ENCODE peak calls at places on chromosomes 5 and 9, in six cellular contexts. N is brain microvascular endothelial cell, A is GM12865, E is GM06990, O is mucosa of descending colon, R is HL-60. U is an unnamed sample.

GRCh38 chr5:32709789-32710334 is 1.3 kb upstream of the NPR3 start:
- DNase-seq in R (peak), A (peak), E (peak), N (peak), O (peak), U (peak)

GRCh38 chr5:53397845-53398244 is 82.6 kb upstream of the FST start:
- DNase-seq in A (no peak), R (no peak), N (peak), O (peak), E (no peak), U (no peak)

GRCh38 chr5:123035320-123035949 is 1.1 kb downstream of the PPIC start:
- DNase-seq in R (no peak), E (peak), A (peak), O (peak), N (peak), U (peak)

GRCh38 chr5:88419931-88420330 is 151.3 kb upstream of the TMEM161B start:
- DNase-seq in O (no peak), N (no peak), R (no peak), A (no peak), E (no peak), U (no peak)

GRCh38 chr9:631596-631995 is 209.9 kb upstream of the DMRT1 start:
- DNase-seq in A (no peak), E (no peak), O (no peak), R (no peak), N (no peak), U (no peak)

GRCh38 chr9:79213417-79214125 is 358.2 kb upstream of the TLE4 start:
- DNase-seq in E (no peak), A (no peak), R (no peak), O (no peak), N (peak), U (no peak)

GRCh38 chr9:99905833-99906402 is 536 bp upstream of the STX17 start:
- DNase-seq in R (no peak), O (peak), N (no peak), A (no peak), E (no peak), U (no peak)

GRCh38 chr9:96327694-96328352 is 25.8 kb upstream of the HSD17B3 start:
- DNase-seq in A (peak), O (peak), N (peak), R (peak), E (no peak), U (peak)

GRCh38 chr9:16705121-16705604 is 165.3 kb downstream of the BNC2 start:
- DNase-seq in A (no peak), E (no peak), R (no peak), O (peak), N (peak), U (peak)

GRCh38 chr5:143177263-143177994 is 226.1 kb downstream of the NR3C1 start:
- DNase-seq in E (no peak), R (no peak), N (peak), A (no peak), O (no peak), U (no peak)

GRCh38 chr5:124519396-124519795 is 227.0 kb downstream of the ZNF608 start:
- DNase-seq in O (no peak), E (peak), N (peak), A (peak), R (no peak), U (no peak)

GRCh38 chr9:22079873-22080341 is 70.8 kb upstream of the CDKN2B start:
- DNase-seq in O (peak), E (peak), N (no peak), A (peak), R (no peak), U (no peak)

GRCh38 chr5:151682751-151683331 is 3.9 kb downstream of the SPARC start:
- DNase-seq in O (no peak), R (no peak), A (no peak), N (no peak), E (no peak), U (no peak)

GRCh38 chr5:167967494-167968180 is 323.8 kb upstream of the WWC1 start:
- DNase-seq in E (no peak), A (no peak), N (no peak), O (no peak), R (no peak), U (no peak)

GRCh38 chr5:110268283-110268682 is 458.2 kb downstream of the TMEM232 start:
- DNase-seq in N (no peak), O (no peak), A (no peak), R (no peak), E (no peak), U (no peak)

GRCh38 chr5:470961-471749 is 28.2 kb downstream of the EXOC3 start:
- DNase-seq in R (no peak), N (no peak), E (no peak), A (no peak), O (no peak), U (peak)

GRCh38 chr5:32932231-32932935 is 221.3 kb downstream of the NPR3 start:
- DNase-seq in A (no peak), N (no peak), R (no peak), E (no peak), O (no peak), U (no peak)

GRCh38 chr9:113573303-113573958 is 109.9 kb downstream of the RGS3 start:
- DNase-seq in O (no peak), E (no peak), A (no peak), R (no peak), N (no peak), U (no peak)

GRCh38 chr5:58294598-58295298 is 165.1 kb downstream of the PLK2 start:
- DNase-seq in E (no peak), A (no peak), N (peak), R (no peak), O (no peak), U (no peak)

GRCh38 chr9:106829666-106830408 is 33.1 kb upstream of the ZNF462 start:
- DNase-seq in A (no peak), O (no peak), R (no peak), E (no peak), N (no peak), U (no peak)

GRCh38 chr9:14768561-14769234 is 46.2 kb upstream of the CER1 start:
- DNase-seq in E (no peak), O (peak), R (no peak), N (peak), A (peak), U (no peak)

GRCh38 chr9:111427186-111427585 is 57.0 kb downstream of the ECPAS start:
- DNase-seq in A (peak), O (no peak), N (no peak), R (peak), E (no peak), U (no peak)

GRCh38 chr9:35163413-35163812 is 1.6 kb downstream of the UNC13B start:
- DNase-seq in O (no peak), R (no peak), E (no peak), A (no peak), N (no peak), U (no peak)

GRCh38 chr9:5072871-5073270 is 87.8 kb downstream of the JAK2 start:
- DNase-seq in A (no peak), O (no peak), N (no peak), E (no peak), R (no peak), U (no peak)

GRCh38 chr5:133373121-133373870 is 239.0 kb downstream of the FSTL4 start:
- DNase-seq in N (no peak), A (no peak), O (no peak), E (no peak), R (no peak), U (no peak)

GRCh38 chr5:43352916-43353315 is 39.7 kb upstream of the HMGCS1 start:
- DNase-seq in O (no peak), A (no peak), E (no peak), N (no peak), R (no peak), U (no peak)

GRCh38 chr9:112112519-112112918 is 62.6 kb downstream of the SUSD1 start:
- DNase-seq in E (no peak), R (no peak), A (no peak), N (peak), O (no peak), U (no peak)

GRCh38 chr9:133711428-133712220 is 26.5 kb downstream of the SARDH start:
- DNase-seq in R (no peak), A (no peak), E (no peak), O (no peak), N (peak), U (peak)

GRCh38 chr5:176501333-176501732 is 35.9 kb downstream of the RNF44 start:
- DNase-seq in E (no peak), A (no peak), O (no peak), R (no peak), N (peak), U (no peak)

GRCh38 chr9:708182-708555 is 133.3 kb upstream of the DMRT1 start:
- DNase-seq in E (no peak), N (no peak), R (no peak), A (no peak), O (no peak), U (no peak)

GRCh38 chr5:42993516-42994284 is 46.4 kb downstream of the ANXA2R start:
- DNase-seq in N (peak), E (peak), A (peak), R (peak), O (peak), U (no peak)

GRCh38 chr5:88680253-88681132 is 202.5 kb downstream of the MEF2C start:
- DNase-seq in A (peak), N (no peak), E (peak), R (no peak), O (peak), U (peak)

GRCh38 chr5:52685621-52686370 is 101.9 kb upstream of the ITGA1 start:
- DNase-seq in R (no peak), A (no peak), N (no peak), O (no peak), E (no peak), U (no peak)

GRCh38 chr9:132487351-132487791 is 77.4 kb downstream of the CFAP77 start:
- DNase-seq in R (no peak), N (no peak), O (no peak), E (no peak), A (no peak), U (no peak)

GRCh38 chr5:150589791-150590601 is 50.5 kb upstream of the SYNPO start:
- DNase-seq in R (no peak), A (peak), N (no peak), E (no peak), O (peak), U (no peak)

GRCh38 chr9:115847245-115847644 is 306.3 kb upstream of the PAPPA start:
- DNase-seq in A (no peak), O (no peak), R (no peak), N (peak), E (no peak), U (no peak)

GRCh38 chr5:84265739-84266464 is 118.8 kb downstream of the EDIL3 start:
- DNase-seq in E (no peak), R (no peak), A (no peak), N (no peak), O (no peak), U (no peak)

GRCh38 chr9:130445268-130445983 is 665 bp downstream of the ASS1 start:
- DNase-seq in A (no peak), R (no peak), O (peak), E (no peak), N (no peak), U (no peak)

GRCh38 chr9:129938291-129938979 is 103.2 kb downstream of the USP20 start:
- DNase-seq in O (no peak), N (peak), R (no peak), E (no peak), A (no peak), U (no peak)

GRCh38 chr5:170348069-170348702 is 41.0 kb downstream of the KCNMB1 start:
- DNase-seq in N (no peak), R (no peak), O (no peak), E (no peak), A (no peak), U (no peak)
- TF ChIP-seq CTCF in N (peak), R (no peak), O (no peak), E (no peak), A (no peak), U (no peak)

DNA sequence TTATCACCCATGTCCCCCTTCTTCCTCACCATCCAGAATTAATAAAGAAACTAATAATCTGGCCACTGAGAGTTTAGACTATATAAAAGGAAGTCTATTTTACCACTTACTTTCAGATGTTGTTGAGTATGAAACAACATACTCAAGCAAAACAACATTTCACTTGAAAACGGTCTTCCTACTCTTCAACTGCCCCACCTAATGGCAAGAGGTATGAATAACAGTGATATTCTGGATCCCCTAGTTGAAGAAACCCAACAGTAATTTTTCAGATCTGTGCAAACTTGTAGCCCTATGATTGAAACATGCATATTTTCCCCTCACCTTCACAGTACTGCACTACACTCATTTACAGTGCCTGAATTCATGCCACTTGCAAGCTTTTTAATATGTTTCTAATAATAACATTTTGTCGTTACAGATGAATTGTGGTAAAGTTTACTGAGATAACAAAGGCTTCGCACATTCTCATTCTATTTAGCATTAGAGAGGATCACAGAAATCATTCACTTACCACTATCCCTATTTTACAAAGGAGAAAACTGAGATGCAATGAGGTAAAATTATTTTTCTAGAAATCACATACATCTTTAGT is 267.9 kb upstream of the PDE4D start:
- DNase-seq in A (peak), O (peak), N (peak), R (no peak), E (peak), U (no peak)
- TF ChIP-seq CTCF in A (peak), O (peak), N (peak), R (no peak), E (peak), U (peak)

GRCh38 chr9:90458485-90458884 is 184.1 kb downstream of the DIRAS2 start:
- DNase-seq in E (no peak), A (no peak), N (no peak), R (no peak), O (peak), U (no peak)
- TF ChIP-seq CTCF in E (peak), A (no peak), N (no peak), R (no peak), O (no peak), U (peak)

GRCh38 chr5:11719888-11720481 is 184.3 kb downstream of the CTNND2 start:
- DNase-seq in N (peak), E (no peak), O (peak), A (peak), R (peak), U (peak)
- TF ChIP-seq CTCF in N (peak), E (peak), O (no peak), A (peak), R (peak), U (peak)

U was measured in glutamatergic neuron.